ENCODE peak calls at places on chromosome 21, in six cellular contexts. N, O, C, U, F and E are unnamed samples.
A peak's percentile ranks its signal among the peaks of the same experiment; 100 is the strongest.

GRCh38 chr21:41803316-41803715 is 36.5 kb upstream of the RIPK4 start:
- DNase-seq in N (no peak), O (no peak), C (no peak), U (no peak), F (no peak), E (no peak)

GRCh38 chr21:41583274-41583790 is 75.4 kb upstream of the TMPRSS2 start:
- DNase-seq in N (no peak), O (no peak), C (no peak), U (no peak), F (no peak), E (no peak)

GRCh38 chr21:34046917-34047316 is 26.5 kb upstream of the MRPS6 start:
- DNase-seq in N (no peak), O (no peak), C (no peak), U (no peak), F (no peak), E (no peak)

GRCh38 chr21:31987696-31988095 is 114.9 kb downstream of the HUNK start:
- DNase-seq in N (no peak), O (peak; percentile 20), C (no peak), U (no peak), F (no peak), E (no peak)

GRCh38 chr21:41777934-41778815 is 11.3 kb upstream of the RIPK4 start:
- DNase-seq in N (no peak), O (peak; percentile 97), C (peak; percentile 84), U (peak; percentile 86), F (peak; percentile 73), E (no peak)

GRCh38 chr21:25708467-25709065 is 26.1 kb downstream of the ATP5PF start:
- DNase-seq in N (no peak), O (peak; percentile 58), C (peak; percentile 26), U (peak; percentile 26), F (no peak), E (no peak)

GRCh38 chr21:16563795-16564194 is 834.0 kb downstream of the USP25 start:
- DNase-seq in N (no peak), O (peak; percentile 84), C (no peak), U (no peak), F (no peak), E (peak; percentile 63)

GRCh38 chr21:37530901-37531351 is 164.4 kb downstream of the DYRK1A start:
- DNase-seq in N (no peak), O (no peak), C (no peak), U (no peak), F (no peak), E (no peak)

GRCh38 chr21:37564341-37564923 is 197.9 kb downstream of the DYRK1A start:
- DNase-seq in N (peak; percentile 65), O (peak; percentile 48), C (peak; percentile 98), U (peak; percentile 94), F (peak; percentile 67), E (peak; percentile 95)

GRCh38 chr21:34991366-34991967 is 57.6 kb downstream of the RUNX1 start:
- DNase-seq in N (no peak), O (no peak), C (no peak), U (no peak), F (no peak), E (no peak)

GRCh38 chr21:14878971-14879370 is 185.8 kb downstream of the NRIP1 start:
- DNase-seq in N (no peak), O (no peak), C (no peak), U (no peak), F (no peak), E (no peak)

GRCh38 chr21:40850071-40850470 is 3.1 kb upstream of the DSCAM start:
- DNase-seq in N (no peak), O (no peak), C (no peak), U (no peak), F (no peak), E (no peak)

GRCh38 chr21:36692125-36692843 is 6.6 kb upstream of the SIM2 start:
- DNase-seq in N (no peak), O (peak; percentile 36), C (no peak), U (no peak), F (no peak), E (no peak)

GRCh38 chr21:35508389-35508888 is 459.3 kb upstream of the RUNX1 start:
- DNase-seq in N (no peak), O (peak; percentile 85), C (peak; percentile 58), U (no peak), F (no peak), E (no peak)

GRCh38 chr21:33647560-33647959 is 5.3 kb downstream of the ITSN1 start:
- DNase-seq in N (no peak), O (no peak), C (no peak), U (no peak), F (no peak), E (no peak)

GRCh38 chr21:42565886-42566523 is 52.4 kb downstream of the SLC37A1 start:
- DNase-seq in N (no peak), O (no peak), C (no peak), U (no peak), F (no peak), E (no peak)

GRCh38 chr21:35780983-35781382 is 279.3 kb downstream of the SETD4 start:
- DNase-seq in N (no peak), O (no peak), C (no peak), U (no peak), F (no peak), E (no peak)

GRCh38 chr21:46027855-46028493 is 46.4 kb downstream of the COL6A1 start:
- DNase-seq in N (no peak), O (no peak), C (no peak), U (no peak), F (no peak), E (no peak)

GRCh38 chr21:20260124-20260523 is 738.1 kb upstream of the NCAM2 start:
- DNase-seq in N (no peak), O (no peak), C (no peak), U (no peak), F (no peak), E (no peak)

GRCh38 chr21:44484498-44485253 is 29.4 kb downstream of the LRRC3 start:
- DNase-seq in N (no peak), O (no peak), C (no peak), U (no peak), F (no peak), E (no peak)

GRCh38 chr21:44439211-44439600 is 16.1 kb upstream of the LRRC3 start:
- DNase-seq in N (no peak), O (no peak), C (no peak), U (no peak), F (no peak), E (no peak)

GRCh38 chr21:14591882-14592281 is 45.8 kb upstream of the SAMSN1 start:
- DNase-seq in N (no peak), O (no peak), C (no peak), U (peak; percentile 33), F (no peak), E (peak; percentile 23)

GRCh38 chr21:31135536-31136184 is 97.4 kb upstream of the KRTAP19-8 start:
- DNase-seq in N (no peak), O (no peak), C (no peak), U (no peak), F (no peak), E (no peak)

GRCh38 chr21:33980276-33980916 is 64.8 kb upstream of the ATP5PO start:
- DNase-seq in N (no peak), O (no peak), C (no peak), U (no peak), F (no peak), E (no peak)

GRCh38 chr21:36079010-36079649 is 9.3 kb downstream of the CBR1 start:
- DNase-seq in N (no peak), O (no peak), C (no peak), U (no peak), F (no peak), E (no peak)

GRCh38 chr21:32008714-32009113 is 135.9 kb downstream of the HUNK start:
- DNase-seq in N (no peak), O (no peak), C (no peak), U (no peak), F (no peak), E (no peak)

GRCh38 chr21:37712204-37712934 is 203.9 kb downstream of the KCNJ6 start:
- DNase-seq in N (no peak), O (peak; percentile 88), C (peak; percentile 53), U (peak; percentile 49), F (peak; percentile 22), E (peak; percentile 19)

GRCh38 chr21:38291875-38292274 is 35.1 kb downstream of the KCNJ15 start:
- DNase-seq in N (no peak), O (no peak), C (no peak), U (no peak), F (no peak), E (no peak)

GRCh38 chr21:18617291-18617690 is 213.7 kb upstream of the TMPRSS15 start:
- DNase-seq in N (no peak), O (no peak), C (no peak), U (no peak), F (no peak), E (no peak)

GRCh38 chr21:45018131-45019075 is 56.0 kb upstream of the ADARB1 start:
- DNase-seq in N (no peak), O (no peak), C (no peak), U (no peak), F (no peak), E (no peak)

GRCh38 chr21:43188181-43188580 is 19.4 kb downstream of the CRYAA start:
- DNase-seq in N (no peak), O (no peak), C (no peak), U (no peak), F (no peak), E (no peak)

GRCh38 chr21:16873581-16873980 is 639.3 kb upstream of the CXADR start:
- DNase-seq in N (no peak), O (no peak), C (no peak), U (no peak), F (no peak), E (no peak)

GRCh38 chr21:25911730-25912401 is 177.1 kb downstream of the GABPA start:
- DNase-seq in N (no peak), O (no peak), C (no peak), U (no peak), F (peak; percentile 50), E (no peak)

GRCh38 chr21:42150458-42151085 is 68.4 kb upstream of the ABCG1 start:
- DNase-seq in N (no peak), O (no peak), C (no peak), U (no peak), F (no peak), E (no peak)

GRCh38 chr21:40270134-40270533 is 402.9 kb downstream of the PCP4 start:
- DNase-seq in N (no peak), O (no peak), C (no peak), U (no peak), F (no peak), E (no peak)

GRCh38 chr21:46130721-46131720 is 24.4 kb downstream of the FTCD start:
- DNase-seq in N (no peak), O (no peak), C (no peak), U (no peak), F (no peak), E (no peak)

GRCh38 chr21:34887729-34888568 is 161.2 kb downstream of the RUNX1 start:
- DNase-seq in N (peak; percentile 55), O (peak; percentile 35), C (no peak), U (peak; percentile 72), F (peak; percentile 83), E (peak; percentile 76)

GRCh38 chr21:32494946-32495703 is 82.6 kb downstream of the EVA1C start:
- DNase-seq in N (no peak), O (peak; percentile 32), C (no peak), U (no peak), F (no peak), E (no peak)

GRCh38 chr21:46455575-46456385 is 2.9 kb upstream of the DIP2A start:
- DNase-seq in N (no peak), O (no peak), C (peak; percentile 6), U (peak; percentile 39), F (no peak), E (no peak)